ENCODE peak calls at places on chromosomes 13 and 19, in six cellular contexts. J is endothelial cell of umbilical vein, B is A549, N is K562, K is GM12878, F is HepG2. S is an unnamed sample.

GRCh38 chr13:91375119-91375729 is 23.2 kb upstream of the GPC5 start:
- DNase-seq in F (no peak), K (no peak), B (no peak), N (peak; percentile 69), J (no peak), S (peak; percentile 64)

GRCh38 chr13:50244355-50244912 is 229.2 kb downstream of the KCNRG start:
- DNase-seq in N (no peak), F (peak; percentile 59), B (peak; percentile 1), J (peak; percentile 72), K (no peak), S (no peak)

GRCh38 chr19:13984875-13985741 is 21.0 kb downstream of the RFX1 start:
- DNase-seq in F (peak; percentile 18), J (no peak), B (no peak), N (no peak), K (no peak), S (no peak)

GRCh38 chr13:45737571-45738002 is 35.5 kb downstream of the CBY2 start:
- DNase-seq in F (no peak), N (peak; percentile 17), K (no peak), J (no peak), B (no peak), S (peak; percentile 62)

GRCh38 chr19:12838893-12839656 is 760 bp downstream of the MAST1 start:
- DNase-seq in J (no peak), N (no peak), B (no peak), F (no peak), K (no peak), S (no peak)

GRCh38 chr13:112209266-112209665 is 142.3 kb downstream of the SOX1 start:
- DNase-seq in F (no peak), B (no peak), J (no peak), K (no peak), N (no peak), S (no peak)

GRCh38 chr13:98476538-98476966 is 100.4 kb downstream of the STK24 start:
- DNase-seq in K (peak; percentile 90), F (no peak), B (no peak), J (peak; percentile 82), N (peak; percentile 79), S (peak; percentile 97)

GRCh38 chr19:55418185-55418584 is 10.6 kb upstream of the UBE2S start:
- DNase-seq in N (peak; percentile 80), F (peak; percentile 70), J (peak; percentile 71), B (peak; percentile 91), K (no peak), S (peak; percentile 72)

GRCh38 chr13:20188649-20189553 is 3.8 kb downstream of the GJB2 start:
- DNase-seq in F (no peak), K (no peak), J (no peak), B (no peak), N (peak; percentile 48), S (peak; percentile 93)

GRCh38 chr13:106484084-106484754 is 51.2 kb downstream of the EFNB2 start:
- DNase-seq in F (no peak), J (peak; percentile 85), K (no peak), N (no peak), B (no peak), S (no peak)

GRCh38 chr13:108326318-108326717 is 56.8 kb downstream of the TNFSF13B start:
- DNase-seq in K (peak; percentile 8), N (no peak), F (peak; percentile 13), B (no peak), J (no peak), S (peak; percentile 85)

GRCh38 chr19:52464798-52465470 is 11.6 kb downstream of the ZNF578 start:
- DNase-seq in J (no peak), B (peak; percentile 8), N (peak; percentile 64), F (peak; percentile 24), K (no peak), S (peak; percentile 57)

GRCh38 chr19:13718733-13719132 is 45.6 kb upstream of the MRI1 start:
- DNase-seq in N (peak; percentile 17), B (peak; percentile 21), K (no peak), F (no peak), J (no peak), S (peak; percentile 41)

GRCh38 chr13:73891805-73892204 is 242.4 kb downstream of the KLF12 start:
- DNase-seq in B (no peak), J (no peak), F (no peak), N (no peak), K (no peak), S (no peak)

GRCh38 chr13:47499358-47500150 is 501.5 kb downstream of the SUCLA2 start:
- DNase-seq in F (no peak), N (no peak), B (no peak), J (no peak), K (no peak), S (peak; percentile 16)

GRCh38 chr19:18541992-18542935 is 1.1 kb downstream of the FKBP8 start:
- DNase-seq in J (no peak), F (no peak), N (peak; percentile 41), K (no peak), B (no peak), S (peak; percentile 23)

GRCh38 chr19:19552811-19553210 is 14.7 kb downstream of the CILP2 start:
- DNase-seq in J (no peak), N (peak; percentile 57), B (peak; percentile 58), K (no peak), F (no peak), S (peak; percentile 59)

GRCh38 chr13:50140153-50140552 is 124.9 kb downstream of the KCNRG start:
- DNase-seq in K (no peak), J (no peak), B (no peak), F (no peak), N (no peak), S (no peak)

GRCh38 chr19:3644351-3645066 is 17.9 kb upstream of the CACTIN start:
- DNase-seq in B (no peak), N (no peak), J (no peak), F (no peak), K (no peak), S (no peak)

GRCh38 chr13:92175330-92175729 is 776.9 kb downstream of the GPC5 start:
- DNase-seq in J (no peak), F (peak; percentile 27), K (no peak), B (no peak), N (peak; percentile 9), S (peak; percentile 59)

GRCh38 chr13:45036206-45036605 is 46.9 kb downstream of the GPALPP1 start:
- DNase-seq in N (no peak), K (no peak), F (no peak), B (no peak), J (no peak), S (no peak)

GRCh38 chr13:50081106-50081898 is 66.1 kb downstream of the KCNRG start:
- DNase-seq in J (peak; percentile 53), F (no peak), N (peak; percentile 60), K (no peak), B (no peak), S (peak; percentile 75)

GRCh38 chr19:19257137-19257536 is 16.0 kb downstream of the TM6SF2 start:
- DNase-seq in N (peak; percentile 24), B (no peak), J (no peak), K (no peak), F (no peak), S (no peak)

DNA sequence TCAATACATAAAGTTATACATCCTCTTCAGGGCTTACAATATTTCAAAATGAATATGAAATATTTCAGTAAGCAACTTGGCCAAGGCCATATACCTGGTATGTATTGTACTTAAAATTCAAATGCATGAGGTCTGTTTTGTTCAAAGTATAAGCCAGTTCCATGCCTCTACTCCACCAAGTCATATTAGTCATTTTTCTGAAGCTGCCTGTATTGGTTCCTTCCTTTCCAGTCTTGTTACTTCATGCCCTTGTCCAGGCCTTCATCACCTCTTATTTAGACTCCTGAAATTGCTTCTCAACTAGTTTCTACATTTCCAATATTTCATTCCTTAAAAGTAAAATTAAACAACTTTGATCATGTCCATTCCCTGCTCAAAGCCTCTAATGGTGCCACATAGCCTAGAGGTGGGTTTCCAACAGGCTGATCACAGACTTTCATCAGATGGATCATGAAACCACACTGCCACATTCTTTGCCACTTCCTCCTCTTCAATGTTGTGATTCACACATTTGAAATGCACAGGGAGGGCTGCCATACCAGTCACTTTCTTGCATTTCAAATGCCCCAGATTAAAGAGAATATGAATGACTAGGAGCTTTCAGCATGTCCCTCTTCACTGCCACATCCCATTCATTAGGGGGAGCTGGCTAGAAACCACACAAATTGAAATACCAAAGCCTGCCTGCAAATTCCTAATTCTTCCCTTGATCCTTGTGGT is 424.1 kb upstream of the DACH1 start:
- DNase-seq in J (no peak), K (no peak), F (no peak), N (no peak), B (no peak), S (peak; percentile 12)
- TF ChIP-seq MYC in J (no peak), K (no peak), F (no peak), N (no peak), B (no peak), S (no peak)

DNA sequence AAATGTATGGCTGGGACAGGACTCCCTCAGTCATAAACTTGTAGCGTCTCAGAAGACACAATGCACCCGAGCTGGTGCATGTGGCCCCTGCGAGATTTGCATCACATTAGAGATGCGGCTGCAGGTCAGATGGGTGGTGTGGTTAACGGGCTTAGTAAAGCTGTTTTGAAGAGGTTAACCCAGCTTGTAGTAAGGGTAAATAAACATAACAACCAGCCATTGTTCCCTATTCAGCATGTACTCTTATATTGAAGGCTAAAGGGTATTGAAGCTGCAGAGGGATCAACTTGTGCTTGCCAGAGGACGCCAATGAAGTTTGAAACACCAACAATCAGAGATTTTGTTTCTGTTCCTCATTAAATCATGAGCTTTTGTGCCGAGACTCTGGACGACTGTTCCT is 79.4 kb downstream of the ZIC5 start:
- DNase-seq in K (no peak), B (no peak), J (no peak), F (no peak), N (no peak), S (no peak)
- TF ChIP-seq MYC in K (no peak), B (no peak), J (no peak), F (no peak), N (no peak), S (no peak)

DNA sequence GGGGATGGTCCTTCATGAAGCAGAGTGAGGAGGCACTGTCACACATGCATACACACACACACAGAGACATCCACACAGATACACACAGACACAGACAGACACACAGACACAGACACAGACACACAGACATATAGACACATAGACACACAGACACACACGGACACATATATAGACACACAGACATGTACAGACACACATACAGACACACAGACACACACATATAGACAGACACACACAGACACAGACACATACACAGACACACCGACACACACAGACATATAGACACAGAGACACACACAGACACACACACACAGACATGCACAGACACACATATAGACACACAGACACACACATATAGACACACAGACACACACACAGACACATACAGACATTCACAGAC is 173.9 kb downstream of the URI1 start:
- DNase-seq in K (no peak), J (no peak), F (no peak), N (no peak), B (no peak), S (no peak)
- TF ChIP-seq MYC in K (no peak), J (no peak), F (no peak), N (no peak), B (no peak), S (no peak)

DNA sequence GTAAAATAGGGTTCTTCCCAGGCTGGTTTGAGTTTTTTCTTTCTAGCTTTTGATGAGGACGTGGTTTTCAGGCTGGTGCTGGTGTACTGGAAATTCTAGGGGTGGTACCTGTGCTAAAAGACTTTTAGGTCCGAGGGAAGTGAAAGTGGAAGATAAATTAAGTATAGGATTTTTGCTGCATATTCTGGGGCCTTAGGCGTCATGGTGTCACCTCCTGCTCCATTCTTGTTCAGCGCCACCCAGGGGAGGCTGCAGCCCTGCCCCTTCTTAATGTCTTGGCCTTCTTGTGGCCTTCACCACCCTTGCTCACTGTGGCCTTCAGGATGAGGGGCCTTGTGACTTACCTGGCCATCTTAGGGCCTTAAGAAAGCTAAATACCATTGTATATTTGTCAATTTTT is 12.4 kb downstream of the ZNF552 start:
- DNase-seq in J (no peak), N (no peak), B (no peak), K (no peak), F (no peak), S (no peak)
- TF ChIP-seq MYC in J (no peak), N (no peak), B (no peak), K (no peak), F (no peak), S (no peak)

GRCh38 chr13:40579535-40579934 is 86.9 kb downstream of the FOXO1 start:
- DNase-seq in B (no peak), N (no peak), F (no peak), K (no peak), J (no peak), S (no peak)
- TF ChIP-seq MYC in B (no peak), N (no peak), F (no peak), K (no peak), J (no peak), S (no peak)